ENCODE peak calls at places on chromosomes 7 and 10, in six cellular contexts. One of them, this sample, is unnamed.

GRCh38 chr7:130960208-130960988 is 226.4 kb upstream of the KLF14 start:
- DNase-seq in SK-N-SH: no peak
- DNase-seq in HepG2: no peak
- DNase-seq in H1: no peak
- DNase-seq in K562: no peak
- DNase-seq in GM12891: no peak
- DNase-seq in this sample: no peak

GRCh38 chr7:131803861-131804260 is 247.4 kb upstream of the PODXL start:
- DNase-seq in HepG2: no peak
- DNase-seq in GM12891: no peak
- DNase-seq in SK-N-SH: no peak
- DNase-seq in H1: no peak
- DNase-seq in K562: no peak
- DNase-seq in this sample: no peak

GRCh38 chr7:105352018-105352612 is 36.6 kb downstream of the SRPK2 start:
- DNase-seq in SK-N-SH: no peak
- DNase-seq in HepG2: no peak
- DNase-seq in K562: no peak
- DNase-seq in H1: no peak
- DNase-seq in GM12891: peak; percentile 35
- DNase-seq in this sample: peak; percentile 31

GRCh38 chr7:122412886-122413285 is 108.3 kb upstream of the FEZF1 start:
- DNase-seq in HepG2: no peak
- DNase-seq in GM12891: no peak
- DNase-seq in K562: no peak
- DNase-seq in H1: no peak
- DNase-seq in SK-N-SH: no peak
- DNase-seq in this sample: no peak

GRCh38 chr10:11927746-11928145 is 104.6 kb downstream of the PROSER2 start:
- DNase-seq in HepG2: no peak
- DNase-seq in H1: no peak
- DNase-seq in GM12891: no peak
- DNase-seq in K562: no peak
- DNase-seq in SK-N-SH: no peak
- DNase-seq in this sample: no peak

GRCh38 chr10:97573021-97573420 is 442 bp downstream of the ANKRD2 start:
- DNase-seq in K562: no peak
- DNase-seq in HepG2: no peak
- DNase-seq in GM12891: no peak
- DNase-seq in H1: no peak
- DNase-seq in SK-N-SH: no peak
- DNase-seq in this sample: no peak

GRCh38 chr10:88971668-88972067 is 18.9 kb upstream of the FAS start:
- DNase-seq in SK-N-SH: no peak
- DNase-seq in HepG2: no peak
- DNase-seq in H1: no peak
- DNase-seq in GM12891: no peak
- DNase-seq in K562: no peak
- DNase-seq in this sample: no peak

GRCh38 chr7:151025924-151026671 is 1.8 kb upstream of the ATG9B start:
- DNase-seq in H1: no peak
- DNase-seq in K562: no peak
- DNase-seq in SK-N-SH: no peak
- DNase-seq in HepG2: no peak
- DNase-seq in GM12891: no peak
- DNase-seq in this sample: no peak

GRCh38 chr7:40965016-40965415 is 737.9 kb downstream of the INHBA start:
- DNase-seq in HepG2: no peak
- DNase-seq in H1: no peak
- DNase-seq in K562: no peak
- DNase-seq in GM12891: no peak
- DNase-seq in SK-N-SH: no peak
- DNase-seq in this sample: no peak

GRCh38 chr7:42426163-42426562 is 189.2 kb upstream of the GLI3 start:
- DNase-seq in K562: no peak
- DNase-seq in SK-N-SH: no peak
- DNase-seq in H1: no peak
- DNase-seq in GM12891: no peak
- DNase-seq in HepG2: no peak
- DNase-seq in this sample: no peak

GRCh38 chr7:64795176-64795575 is 948 bp downstream of the ZNF138 start:
- DNase-seq in SK-N-SH: no peak
- DNase-seq in H1: no peak
- DNase-seq in GM12891: no peak
- DNase-seq in K562: no peak
- DNase-seq in HepG2: no peak
- DNase-seq in this sample: no peak

GRCh38 chr7:41881313-41882130 is 178.6 kb upstream of the INHBA start:
- DNase-seq in K562: no peak
- DNase-seq in HepG2: no peak
- DNase-seq in GM12891: peak; percentile 52
- DNase-seq in H1: no peak
- DNase-seq in SK-N-SH: no peak
- DNase-seq in this sample: peak; percentile 52

GRCh38 chr10:126599949-126600627 is 70.4 kb downstream of the C10orf90 start:
- DNase-seq in K562: no peak
- DNase-seq in H1: peak; percentile 45
- DNase-seq in SK-N-SH: peak; percentile 60
- DNase-seq in GM12891: no peak
- DNase-seq in HepG2: no peak
- DNase-seq in this sample: no peak

GRCh38 chr10:51321300-51321699 is 247.0 kb downstream of the PRKG1 start:
- DNase-seq in HepG2: no peak
- DNase-seq in SK-N-SH: no peak
- DNase-seq in H1: no peak
- DNase-seq in GM12891: no peak
- DNase-seq in K562: no peak
- DNase-seq in this sample: no peak

GRCh38 chr10:16521311-16522016 is at the start of gene C1QL3:
- DNase-seq in HepG2: no peak
- DNase-seq in GM12891: peak; percentile 32
- DNase-seq in K562: no peak
- DNase-seq in H1: peak; percentile 60
- DNase-seq in SK-N-SH: peak; percentile 66
- DNase-seq in this sample: peak; percentile 25

GRCh38 chr7:111438369-111439289 is 123.7 kb downstream of the IMMP2L start:
- DNase-seq in H1: no peak
- DNase-seq in K562: peak; percentile 91
- DNase-seq in HepG2: no peak
- DNase-seq in GM12891: no peak
- DNase-seq in SK-N-SH: no peak
- DNase-seq in this sample: no peak

GRCh38 chr10:13637303-13637856 is 50.6 kb downstream of the PRPF18 start:
- DNase-seq in SK-N-SH: no peak
- DNase-seq in K562: no peak
- DNase-seq in GM12891: no peak
- DNase-seq in H1: no peak
- DNase-seq in HepG2: no peak
- DNase-seq in this sample: no peak

GRCh38 chr7:86598311-86598710 is 45.4 kb upstream of the GRM3 start:
- DNase-seq in K562: no peak
- DNase-seq in SK-N-SH: peak; percentile 53
- DNase-seq in GM12891: no peak
- DNase-seq in HepG2: peak; percentile 10
- DNase-seq in H1: peak; percentile 88
- DNase-seq in this sample: peak; percentile 9

GRCh38 chr7:149423441-149423970 is 37.4 kb downstream of the ZNF777 start:
- DNase-seq in HepG2: no peak
- DNase-seq in GM12891: no peak
- DNase-seq in SK-N-SH: no peak
- DNase-seq in K562: no peak
- DNase-seq in H1: no peak
- DNase-seq in this sample: no peak

GRCh38 chr7:47832105-47832715 is 116.1 kb downstream of the PKD1L1 start:
- DNase-seq in HepG2: no peak
- DNase-seq in H1: peak; percentile 35
- DNase-seq in SK-N-SH: no peak
- DNase-seq in GM12891: no peak
- DNase-seq in K562: no peak
- DNase-seq in this sample: no peak

GRCh38 chr7:47833211-47833610 is 115.1 kb downstream of the PKD1L1 start:
- DNase-seq in SK-N-SH: no peak
- DNase-seq in HepG2: no peak
- DNase-seq in K562: no peak
- DNase-seq in GM12891: no peak
- DNase-seq in H1: peak; percentile 33
- DNase-seq in this sample: no peak

GRCh38 chr7:47839381-47839780 is 108.9 kb downstream of the PKD1L1 start:
- DNase-seq in GM12891: no peak
- DNase-seq in SK-N-SH: no peak
- DNase-seq in HepG2: no peak
- DNase-seq in K562: no peak
- DNase-seq in H1: peak; percentile 37
- DNase-seq in this sample: no peak

GRCh38 chr7:47836513-47837202 is 111.6 kb downstream of the PKD1L1 start:
- DNase-seq in GM12891: no peak
- DNase-seq in K562: no peak
- DNase-seq in H1: peak; percentile 26
- DNase-seq in SK-N-SH: no peak
- DNase-seq in HepG2: no peak
- DNase-seq in this sample: no peak

DNA sequence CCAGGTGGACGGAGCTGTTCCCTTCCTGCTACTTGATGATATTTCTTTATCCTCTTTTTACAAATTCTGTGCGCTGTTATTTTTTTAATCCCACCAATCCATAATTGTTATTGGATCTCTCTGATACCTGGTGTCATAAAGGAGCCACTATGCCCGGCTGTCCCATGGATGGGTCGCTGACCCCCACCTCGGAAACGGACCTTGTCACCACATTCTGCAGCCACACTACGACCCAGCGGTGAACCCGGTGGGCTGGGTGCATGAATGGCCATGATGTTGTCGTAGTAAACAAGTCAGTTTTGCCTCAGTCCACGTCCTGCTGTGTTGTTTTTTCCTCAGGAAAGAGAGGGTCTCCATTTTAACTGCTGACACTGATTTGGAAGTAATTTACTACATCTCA is 112.2 kb downstream of the PKD1L1 start:
- DNase-seq in GM12891: no peak
- DNase-seq in K562: no peak
- DNase-seq in H1: peak; percentile 20
- DNase-seq in SK-N-SH: no peak
- DNase-seq in HepG2: no peak
- DNase-seq in this sample: no peak
- TF ChIP-seq TAF1 in GM12891: no peak
- TF ChIP-seq TAF1 in K562: no peak
- TF ChIP-seq TAF1 in H1: no peak
- TF ChIP-seq TAF1 in SK-N-SH: no peak
- TF ChIP-seq TAF1 in HepG2: no peak
- TF ChIP-seq TAF1 in this sample: no peak

GRCh38 chr7:81114682-81115081 is 195.8 kb upstream of the SEMA3C start:
- DNase-seq in K562: no peak
- DNase-seq in H1: no peak
- DNase-seq in GM12891: no peak
- DNase-seq in SK-N-SH: no peak
- DNase-seq in HepG2: no peak
- DNase-seq in this sample: no peak

GRCh38 chr7:81112731-81113130 is 193.9 kb upstream of the SEMA3C start:
- DNase-seq in H1: no peak
- DNase-seq in HepG2: no peak
- DNase-seq in K562: no peak
- DNase-seq in GM12891: no peak
- DNase-seq in SK-N-SH: no peak
- DNase-seq in this sample: no peak

GRCh38 chr7:81111781-81112540 is 193.1 kb upstream of the SEMA3C start:
- DNase-seq in H1: no peak
- DNase-seq in GM12891: no peak
- DNase-seq in SK-N-SH: peak; percentile 75
- DNase-seq in HepG2: no peak
- DNase-seq in K562: no peak
- DNase-seq in this sample: no peak

GRCh38 chr7:81110673-81111072 is 191.8 kb upstream of the SEMA3C start:
- DNase-seq in GM12891: no peak
- DNase-seq in K562: no peak
- DNase-seq in SK-N-SH: no peak
- DNase-seq in HepG2: no peak
- DNase-seq in H1: no peak
- DNase-seq in this sample: no peak

GRCh38 chr7:81111358-81111757 is 192.5 kb upstream of the SEMA3C start:
- DNase-seq in H1: no peak
- DNase-seq in SK-N-SH: peak; percentile 18
- DNase-seq in HepG2: no peak
- DNase-seq in K562: no peak
- DNase-seq in GM12891: no peak
- DNase-seq in this sample: no peak
- TF ChIP-seq TAF1 in H1: no peak
- TF ChIP-seq TAF1 in SK-N-SH: no peak
- TF ChIP-seq TAF1 in HepG2: no peak
- TF ChIP-seq TAF1 in K562: no peak
- TF ChIP-seq TAF1 in GM12891: no peak
- TF ChIP-seq TAF1 in this sample: no peak

GRCh38 chr7:66076459-66077329 is 1.1 kb downstream of the ASL start:
- DNase-seq in GM12891: no peak
- DNase-seq in H1: no peak
- DNase-seq in SK-N-SH: no peak
- DNase-seq in K562: no peak
- DNase-seq in HepG2: peak; percentile 70
- DNase-seq in this sample: no peak

GRCh38 chr7:66070222-66070621 is 5.4 kb upstream of the ASL start:
- DNase-seq in SK-N-SH: no peak
- DNase-seq in K562: no peak
- DNase-seq in HepG2: no peak
- DNase-seq in H1: no peak
- DNase-seq in GM12891: no peak
- DNase-seq in this sample: no peak

GRCh38 chr7:66078067-66078466 is 2.4 kb downstream of the ASL start:
- DNase-seq in GM12891: no peak
- DNase-seq in H1: no peak
- DNase-seq in HepG2: no peak
- DNase-seq in K562: peak; percentile 11
- DNase-seq in SK-N-SH: no peak
- DNase-seq in this sample: no peak

GRCh38 chr7:66075590-66076458 is at the start of gene ASL:
- DNase-seq in H1: peak; percentile 99
- DNase-seq in GM12891: peak; percentile 100
- DNase-seq in HepG2: peak; percentile 83
- DNase-seq in K562: peak; percentile 100
- DNase-seq in SK-N-SH: peak; percentile 100
- DNase-seq in this sample: peak; percentile 100
- TF ChIP-seq TAF1 in H1: peak; percentile 97
- TF ChIP-seq TAF1 in GM12891: peak; percentile 59
- TF ChIP-seq TAF1 in HepG2: peak; percentile 99
- TF ChIP-seq TAF1 in K562: peak; percentile 94
- TF ChIP-seq TAF1 in SK-N-SH: peak; percentile 95
- TF ChIP-seq TAF1 in this sample: peak; percentile 72

GRCh38 chr10:72133517-72133916 is 45.2 kb upstream of the SPOCK2 start:
- DNase-seq in K562: no peak
- DNase-seq in HepG2: peak; percentile 18
- DNase-seq in GM12891: no peak
- DNase-seq in H1: no peak
- DNase-seq in SK-N-SH: no peak
- DNase-seq in this sample: peak; percentile 19
- TF ChIP-seq TAF1 in K562: no peak
- TF ChIP-seq TAF1 in HepG2: no peak
- TF ChIP-seq TAF1 in GM12891: no peak
- TF ChIP-seq TAF1 in H1: no peak
- TF ChIP-seq TAF1 in SK-N-SH: no peak
- TF ChIP-seq TAF1 in this sample: no peak

This sample was measured in GM12892.